ENCODE peak calls at places on chromosomes 6 and 20, in nine cellular contexts. A is GM23338, Y is fibroblast of mammary gland, J is natural killer cell, U is lung, C is GM12864, I is endothelial cell, Z is transverse colon, S is mesothelial cell of epicardium. G is an unnamed sample.

GRCh38 chr6:111731404-111732195 is 125.9 kb upstream of the TRAF3IP2 start:
- DNase-seq in U (no peak), J (peak; percentile 48), Y (no peak), Z (no peak), I (no peak), S (no peak), C (no peak), A (peak; percentile 68), G (no peak)

GRCh38 chr20:6395695-6396094 is 272.9 kb upstream of the FERMT1 start:
- DNase-seq in A (no peak), S (no peak), U (no peak), J (no peak), Y (no peak), I (no peak), C (no peak), Z (no peak), G (no peak)

GRCh38 chr20:37468886-37469285 is 52.2 kb upstream of the NNAT start:
- DNase-seq in Y (no peak), A (no peak), Z (no peak), C (no peak), J (no peak), U (no peak), I (no peak), S (no peak), G (no peak)

GRCh38 chr6:30690403-30691207 is at the start of gene NRM:
- DNase-seq in J (peak; percentile 55), I (peak; percentile 92), A (peak; percentile 95), C (no peak), Z (peak; percentile 90), S (peak; percentile 87), Y (peak; percentile 78), U (peak; percentile 88), G (peak; percentile 74)

GRCh38 chr6:72916298-72916697 is 294.4 kb downstream of the KCNQ5 start:
- DNase-seq in S (no peak), Z (no peak), I (no peak), U (no peak), Y (no peak), J (no peak), C (no peak), A (no peak), G (no peak)

GRCh38 chr6:49524541-49524940 is 24.8 kb downstream of the GLYATL3 start:
- DNase-seq in Y (no peak), I (no peak), C (no peak), S (no peak), J (no peak), Z (no peak), A (no peak), U (no peak), G (no peak)

GRCh38 chr6:6886160-6886885 is 221.4 kb upstream of the RREB1 start:
- DNase-seq in A (no peak), Z (peak; percentile 25), J (no peak), U (no peak), Y (no peak), I (no peak), C (no peak), S (no peak), G (no peak)

GRCh38 chr20:46179811-46180326 is 61.8 kb downstream of the CD40 start:
- DNase-seq in J (no peak), S (no peak), C (no peak), U (no peak), A (no peak), I (no peak), Y (no peak), Z (no peak), G (no peak)

GRCh38 chr6:138086573-138087196 is 20.5 kb downstream of the PERP start:
- DNase-seq in C (no peak), S (no peak), I (no peak), U (no peak), A (peak; percentile 72), Z (no peak), Y (no peak), J (no peak), G (no peak)

GRCh38 chr6:84227044-84227433 is 404 bp downstream of the CEP162 start:
- DNase-seq in C (no peak), Y (no peak), S (no peak), Z (no peak), I (no peak), U (no peak), J (peak; percentile 17), A (peak; percentile 42), G (no peak)

GRCh38 chr6:84222426-84222825 is 5.0 kb downstream of the CEP162 start:
- DNase-seq in I (no peak), S (no peak), Z (no peak), A (no peak), U (no peak), Y (no peak), C (no peak), J (no peak), G (no peak)

GRCh38 chr6:84228198-84228543 is 728 bp upstream of the CEP162 start:
- DNase-seq in A (no peak), S (no peak), Y (no peak), J (no peak), Z (no peak), U (no peak), I (no peak), C (no peak), G (no peak)

GRCh38 chr6:84224251-84224650 is 3.2 kb downstream of the CEP162 start:
- DNase-seq in U (no peak), J (no peak), S (no peak), I (no peak), A (no peak), Z (no peak), Y (no peak), C (no peak), G (no peak)

DNA sequence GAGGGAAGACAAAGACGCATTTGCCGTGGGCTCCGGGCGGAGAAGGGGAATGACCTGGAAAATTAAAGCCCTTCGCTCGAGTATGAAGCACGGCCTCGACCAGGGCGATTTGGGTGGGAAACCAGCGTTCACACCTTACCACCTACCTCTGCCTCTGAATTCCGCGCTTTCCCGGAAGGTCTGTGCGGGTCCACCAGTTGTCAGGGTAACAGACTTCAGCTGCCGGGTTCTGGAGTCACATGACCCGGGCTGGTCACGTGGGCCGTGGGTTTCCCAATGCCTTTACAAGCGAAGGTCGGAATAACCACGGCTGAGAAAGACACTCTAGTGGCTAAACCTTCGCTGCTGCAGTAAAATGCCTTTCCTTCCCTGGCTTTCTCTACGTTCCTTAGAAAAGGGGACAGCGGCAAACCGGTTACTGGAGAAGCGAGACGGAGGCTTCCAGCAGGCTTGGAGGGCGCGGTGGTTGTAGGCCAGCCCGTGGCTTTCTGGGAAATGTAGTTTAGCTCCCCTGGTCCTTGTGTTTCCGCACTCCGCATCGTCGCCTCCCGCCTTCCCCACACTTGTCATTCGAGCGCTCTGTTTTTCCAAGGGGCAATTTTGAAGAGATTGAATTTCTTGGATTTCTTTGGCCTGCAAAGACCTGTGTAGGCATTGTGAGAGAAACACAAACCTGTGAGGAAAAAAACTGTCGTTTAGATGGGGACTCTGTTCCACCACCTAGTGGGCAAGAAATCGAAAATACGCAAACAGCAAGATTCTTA is at the start of gene CEP162:
- DNase-seq in I (peak; percentile 83), J (peak; percentile 90), C (peak; percentile 63), Z (peak; percentile 93), S (peak; percentile 89), Y (peak; percentile 83), U (peak; percentile 95), A (peak; percentile 96), G (peak; percentile 83)
- TF ChIP-seq CTCF in I (peak; percentile 62), J (peak; percentile 88), C (peak; percentile 75), Z (peak; percentile 62), S (peak; percentile 70), Y (peak; percentile 88), U (peak; percentile 14), A (peak; percentile 45), G (peak; percentile 83)

GRCh38 chr6:150466196-150466595 is 97.4 kb downstream of the IYD start:
- DNase-seq in Z (no peak), J (no peak), U (no peak), C (no peak), S (no peak), I (no peak), Y (no peak), A (no peak), G (no peak)
- TF ChIP-seq CTCF in Z (no peak), J (no peak), U (no peak), C (no peak), S (no peak), I (no peak), Y (no peak), A (no peak), G (no peak)

GRCh38 chr6:54690596-54690995 is 156.0 kb upstream of the FAM83B start:
- DNase-seq in Y (no peak), U (no peak), I (no peak), A (no peak), J (no peak), C (no peak), S (no peak), Z (no peak), G (no peak)
- TF ChIP-seq CTCF in Y (no peak), U (no peak), I (no peak), A (no peak), J (no peak), C (no peak), S (no peak), Z (no peak), G (no peak)

GRCh38 chr6:10256113-10256690 is 158.7 kb downstream of the TFAP2A start:
- DNase-seq in I (no peak), Z (no peak), J (no peak), S (no peak), C (no peak), A (peak; percentile 67), U (no peak), Y (no peak), G (no peak)
- TF ChIP-seq CTCF in I (peak; percentile 93), Z (peak; percentile 41), J (no peak), S (peak; percentile 83), C (peak; percentile 58), A (peak; percentile 47), U (no peak), Y (peak; percentile 20), G (no peak)

GRCh38 chr6:169096326-169096882 is 157.2 kb downstream of the THBS2 start:
- DNase-seq in A (no peak), Z (no peak), C (no peak), J (no peak), I (no peak), U (peak; percentile 22), S (no peak), Y (peak; percentile 33), G (no peak)
- TF ChIP-seq CTCF in A (peak; percentile 29), Z (no peak), C (no peak), J (no peak), I (no peak), U (no peak), S (no peak), Y (peak; percentile 22), G (no peak)

DNA sequence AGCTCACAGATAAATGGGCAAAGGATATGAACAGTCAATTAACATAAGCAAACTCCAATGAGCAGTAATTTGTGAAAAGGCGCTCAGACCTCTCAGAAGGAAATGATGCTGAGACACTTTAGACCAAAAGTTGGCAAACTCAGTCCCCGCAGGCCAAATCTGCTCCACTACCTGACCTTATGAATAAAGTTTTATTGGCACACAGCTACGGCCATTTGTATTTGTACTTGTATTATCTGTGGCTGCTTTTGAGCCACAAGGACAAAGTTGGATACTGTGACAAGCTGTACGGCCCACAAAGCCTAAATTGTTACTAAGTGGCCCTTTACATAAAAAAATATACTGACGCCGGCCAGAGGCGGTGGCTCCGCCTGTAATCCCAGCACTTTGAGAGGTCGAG is 167.0 kb downstream of the PREX1 start:
- DNase-seq in J (no peak), U (no peak), I (no peak), Y (no peak), A (no peak), C (no peak), Z (no peak), S (no peak), G (no peak)
- TF ChIP-seq CTCF in J (no peak), U (no peak), I (no peak), Y (no peak), A (no peak), C (no peak), Z (no peak), S (no peak), G (no peak)